ENCODE peak calls at places on chromosomes 4 and X, in six cellular contexts. U, K, G, J, Y and D are unnamed samples.

GRCh38 chrX:130769835-130770234 is 133.2 kb downstream of the ENOX2 start:
- DNase-seq in J (no peak), G (no peak), K (no peak), U (no peak), Y (no peak), D (no peak)

GRCh38 chrX:103464774-103465117 is 54.5 kb downstream of the RAB40A start:
- DNase-seq in G (peak), J (peak), K (peak), Y (peak), U (peak), D (peak)

GRCh38 chr4:74374561-74375327 is 9.8 kb downstream of the EREG start:
- DNase-seq in G (no peak), J (no peak), U (no peak), Y (peak), K (peak), D (no peak)

GRCh38 chr4:140296871-140297570 is 76.4 kb upstream of the SCOC start:
- DNase-seq in G (peak), J (no peak), K (no peak), U (no peak), Y (no peak), D (peak)

GRCh38 chr4:80538276-80538926 is 202.9 kb downstream of the CFAP299 start:
- DNase-seq in U (no peak), Y (peak), K (no peak), G (no peak), J (no peak), D (no peak)

GRCh38 chrX:45508459-45508858 is 307.8 kb upstream of the DIPK2B start:
- DNase-seq in Y (no peak), J (no peak), U (no peak), K (peak), G (no peak), D (no peak)

GRCh38 chr4:153154010-153154975 is 50.0 kb upstream of the TRIM2 start:
- DNase-seq in K (peak), U (no peak), Y (peak), G (no peak), J (no peak), D (no peak)

GRCh38 chrX:130746709-130747347 is 156.2 kb downstream of the ENOX2 start:
- DNase-seq in Y (no peak), K (peak), G (no peak), U (no peak), J (no peak), D (no peak)

GRCh38 chrX:115679460-115679859 is 118.5 kb downstream of the PLS3 start:
- DNase-seq in U (peak), J (no peak), K (peak), Y (peak), G (no peak), D (no peak)

GRCh38 chr4:7726665-7727413 is 212.8 kb downstream of the AFAP1 start:
- DNase-seq in G (no peak), Y (no peak), J (no peak), K (no peak), U (no peak), D (no peak)

GRCh38 chrX:88613338-88613737 is 133.7 kb upstream of the CPXCR1 start:
- DNase-seq in K (peak), J (peak), Y (no peak), U (peak), G (peak), D (no peak)

GRCh38 chr4:24564488-24564887 is 19.9 kb downstream of the DHX15 start:
- DNase-seq in U (no peak), Y (no peak), K (peak), J (no peak), G (no peak), D (no peak)

GRCh38 chrX:18828832-18829404 is 121.5 kb downstream of the PPEF1 start:
- DNase-seq in G (no peak), U (no peak), J (no peak), Y (peak), K (peak), D (no peak)

GRCh38 chr4:168637872-168638756 is 141.3 kb downstream of the PALLD start:
- DNase-seq in J (no peak), U (no peak), K (peak), Y (peak), G (no peak), D (no peak)

GRCh38 chr4:118373614-118374255 is 20.9 kb upstream of the PRSS12 start:
- DNase-seq in K (no peak), U (no peak), G (no peak), Y (peak), J (no peak), D (no peak)

GRCh38 chr4:156118821-156119220 is 165.2 kb upstream of the CTSO start:
- DNase-seq in J (no peak), U (no peak), K (no peak), Y (no peak), G (no peak), D (no peak)

GRCh38 chrX:149540133-149540620 is 635 bp upstream of the EOLA1 start:
- DNase-seq in J (peak), U (peak), G (peak), K (peak), Y (peak), D (peak)

GRCh38 chr4:142265536-142265935 is 580.6 kb downstream of the INPP4B start:
- DNase-seq in G (no peak), J (no peak), Y (peak), K (peak), U (no peak), D (no peak)

GRCh38 chr4:142267101-142267500 is 579.0 kb downstream of the INPP4B start:
- DNase-seq in Y (no peak), J (no peak), G (no peak), K (no peak), U (no peak), D (no peak)

GRCh38 chr4:142262956-142263355 is 583.1 kb downstream of the INPP4B start:
- DNase-seq in G (no peak), Y (no peak), U (peak), K (no peak), J (peak), D (no peak)

GRCh38 chr4:142265946-142266345 is 580.2 kb downstream of the INPP4B start:
- DNase-seq in J (no peak), U (no peak), G (no peak), Y (no peak), K (no peak), D (no peak)

DNA sequence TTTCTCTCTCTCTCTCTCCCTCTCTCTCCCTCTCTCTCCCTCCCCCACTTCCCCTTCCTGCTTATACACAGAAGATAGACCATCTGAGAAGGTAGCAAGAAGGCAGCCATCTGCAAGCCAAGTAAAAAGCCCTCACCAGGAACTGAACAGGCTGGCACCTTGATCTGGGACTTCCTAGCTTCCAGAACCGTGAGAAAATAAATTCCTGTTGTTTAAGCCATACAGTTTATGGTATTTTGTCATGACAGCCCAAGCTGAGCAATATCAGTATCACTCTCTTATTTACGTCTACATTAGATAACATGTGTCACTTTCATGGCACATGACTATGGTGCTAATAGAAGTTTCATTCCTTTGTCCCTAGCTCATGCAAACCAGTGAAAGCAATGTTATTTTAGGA is 581.1 kb downstream of the INPP4B start:
- DNase-seq in K (peak), U (no peak), Y (no peak), G (no peak), J (no peak), D (no peak)
- TF ChIP-seq CTCF in K (no peak), U (no peak), Y (no peak), G (no peak), J (no peak), D (no peak)

DNA sequence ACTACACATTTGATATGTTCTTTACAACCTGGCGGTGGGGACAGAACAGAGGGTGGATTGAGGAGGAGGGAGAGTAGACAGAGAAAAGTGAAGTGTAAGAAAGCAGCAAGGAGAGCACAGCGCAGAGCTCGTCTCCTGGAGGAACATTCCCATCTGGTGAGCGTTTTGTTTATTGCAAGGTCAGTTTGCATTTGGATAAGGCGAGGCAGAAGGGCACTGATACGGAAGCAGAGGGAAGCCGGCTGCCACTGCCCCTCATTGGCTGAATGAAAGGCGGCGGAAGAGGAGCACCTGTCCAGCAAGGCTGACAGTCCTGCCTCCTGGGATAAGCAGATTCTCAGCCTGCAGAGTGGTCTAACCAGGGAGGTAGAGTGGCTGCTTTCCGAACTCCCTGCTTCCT is 83.2 kb downstream of the GPR143 start:
- DNase-seq in J (no peak), K (peak), Y (peak), U (peak), G (no peak), D (no peak)
- TF ChIP-seq CTCF in J (no peak), K (peak), Y (peak), U (peak), G (no peak), D (no peak)

GRCh38 chr4:42616576-42616975 is 40.3 kb downstream of the ATP8A1 start:
- DNase-seq in G (no peak), Y (no peak), U (no peak), K (no peak), J (no peak), D (no peak)
- TF ChIP-seq CTCF in G (no peak), Y (no peak), U (no peak), K (no peak), J (no peak), D (no peak)

DNA sequence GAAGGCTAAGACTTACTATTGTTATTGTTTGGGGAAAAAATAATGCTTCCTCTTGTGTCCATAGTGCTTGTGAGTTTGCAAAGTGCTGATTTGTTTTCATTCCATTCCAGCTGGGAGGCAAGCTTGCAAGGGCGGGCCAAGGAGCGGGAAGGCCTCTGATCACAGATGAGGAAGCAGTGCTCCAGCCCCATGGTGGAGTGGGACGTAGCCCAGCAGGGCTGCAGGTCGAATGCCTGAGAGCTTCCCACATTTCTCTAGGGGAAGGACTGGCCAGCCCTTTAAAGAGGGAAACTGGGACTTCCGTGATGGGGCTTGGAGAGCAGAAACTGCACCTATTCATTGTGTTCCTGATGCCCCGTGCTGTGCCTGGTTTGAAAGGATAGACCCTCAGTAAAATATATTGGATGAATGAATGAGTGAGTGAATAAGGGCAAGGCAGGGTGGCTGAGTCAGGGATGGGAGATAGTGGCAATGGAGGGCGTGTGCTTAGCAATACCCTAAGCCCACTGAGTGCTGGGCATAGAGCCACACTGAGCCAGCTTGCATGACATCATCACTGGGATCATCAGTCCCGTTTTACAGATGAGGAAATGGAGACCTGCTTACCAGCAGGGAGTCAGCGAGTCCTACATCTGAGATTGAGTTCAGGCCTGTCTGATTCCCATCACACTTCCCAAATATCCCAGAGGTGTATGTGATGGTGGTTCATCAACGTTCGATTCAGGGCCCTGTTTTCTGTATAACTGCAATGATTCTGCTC is 17.9 kb upstream of the NSG1 start:
- DNase-seq in J (no peak), Y (no peak), K (no peak), U (no peak), G (no peak), D (no peak)
- TF ChIP-seq CTCF in J (no peak), Y (no peak), K (no peak), U (no peak), G (no peak), D (no peak)

GRCh38 chr4:112951362-112951962 is 98.0 kb upstream of the ANK2 start:
- DNase-seq in G (no peak), K (peak), J (no peak), U (peak), Y (peak), D (no peak)
- TF ChIP-seq CTCF in G (peak), K (peak), J (peak), U (no peak), Y (peak), D (peak)

DNA sequence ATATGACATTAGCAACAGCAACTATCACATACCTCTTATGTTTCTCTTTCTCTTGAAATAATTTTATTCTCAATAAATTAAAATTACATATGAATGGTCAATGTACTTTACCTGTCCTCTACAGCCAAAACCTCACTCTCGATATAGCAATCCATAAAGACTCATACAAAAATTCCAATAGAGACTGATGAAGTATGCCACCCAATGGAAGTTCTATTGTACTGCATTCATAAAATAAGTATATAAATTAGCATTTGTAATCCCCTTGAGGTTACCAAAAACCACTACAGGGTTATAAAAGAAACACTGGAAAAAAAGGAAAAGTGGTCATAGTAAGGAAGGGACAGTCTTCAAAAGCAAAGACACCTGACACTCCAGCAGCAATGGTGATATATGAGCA is 32.8 kb downstream of the CLDN2 start:
- DNase-seq in U (no peak), G (no peak), J (no peak), K (peak), Y (peak), D (no peak)
- TF ChIP-seq CTCF in U (no peak), G (peak), J (peak), K (peak), Y (peak), D (peak)

DNA sequence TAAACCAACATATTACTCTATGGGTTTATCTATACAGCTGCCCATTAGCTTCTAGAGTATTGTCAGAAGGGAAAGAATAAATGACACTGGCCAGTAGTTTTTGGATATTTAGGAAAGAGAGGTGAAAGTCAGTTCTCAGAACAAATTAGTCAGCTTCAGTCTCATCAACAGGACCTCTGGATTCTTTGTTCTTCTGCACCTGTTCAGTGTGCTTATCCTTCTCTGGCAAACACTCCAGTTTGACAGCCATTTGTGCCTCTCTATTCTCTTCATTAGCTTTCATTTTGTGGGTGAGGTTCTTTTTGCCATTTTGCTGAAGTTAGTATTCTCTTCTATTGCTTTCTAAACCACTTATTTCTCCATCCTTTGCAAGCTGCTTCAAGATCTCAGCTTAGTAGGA is 107.0 kb downstream of the PCDH18 start:
- DNase-seq in U (no peak), G (no peak), J (no peak), K (no peak), Y (no peak), D (no peak)
- TF ChIP-seq CTCF in U (no peak), G (no peak), J (no peak), K (no peak), Y (no peak), D (no peak)

DNA sequence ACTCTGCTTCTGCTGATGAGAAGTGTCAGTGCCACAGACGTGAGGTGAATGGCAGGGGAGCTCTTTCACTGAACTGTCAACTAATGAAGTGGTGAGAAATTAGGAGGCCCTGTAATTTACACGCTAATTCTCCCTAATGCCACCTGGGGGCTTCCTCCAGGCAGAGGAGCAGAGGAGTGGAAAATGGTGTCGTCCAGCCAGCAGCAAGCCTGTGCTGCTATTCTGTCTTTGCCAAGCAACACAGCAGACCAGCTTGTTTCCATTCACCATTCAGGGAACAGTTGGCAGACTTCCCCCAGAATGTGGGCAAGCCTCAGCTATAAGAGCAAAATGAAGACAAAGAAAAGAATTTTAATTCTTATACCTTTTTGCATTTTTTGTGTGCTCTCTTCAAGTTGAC is 245.2 kb upstream of the TET2 start:
- DNase-seq in G (no peak), Y (peak), K (peak), U (peak), J (no peak), D (peak)
- TF ChIP-seq CTCF in G (no peak), Y (peak), K (peak), U (peak), J (no peak), D (no peak)

GRCh38 chrX:135707880-135708279 is 5.6 kb upstream of the CT45A1 start:
- DNase-seq in K (peak), U (peak), Y (no peak), G (peak), J (peak), D (peak)
- TF ChIP-seq CTCF in K (no peak), U (peak), Y (no peak), G (no peak), J (peak), D (peak)

GRCh38 chrX:117996918-117997480 is 119.6 kb downstream of the KLHL13 start:
- DNase-seq in J (no peak), K (no peak), G (no peak), U (peak), Y (no peak), D (no peak)
- TF ChIP-seq CTCF in J (no peak), K (peak), G (no peak), U (peak), Y (peak), D (no peak)